ENCODE peak calls at places on chromosomes 4 and X, in nine cellular contexts. I is H4; D is central memory CD8-positive, alpha-beta T cell; U is iris pigment epithelial cell; X is germinal center; H is nucleus accumbens; S is stromal cell of bone marrow; G is NCI-H1417 treated with DMSO at 0.1 percent for 48 hours; P is HT1080. Z is an unnamed sample.

GRCh38 chr4:60744767-60745166 is 455.4 kb upstream of the ADGRL3 start:
- DNase-seq in I (no peak), D (no peak), U (no peak), X (no peak), H (no peak), S (peak; percentile 22), G (no peak), P (peak; percentile 14), Z (no peak)

GRCh38 chr4:815464-816146 is 10.3 kb downstream of the CPLX1 start:
- DNase-seq in I (no peak), D (no peak), U (no peak), X (no peak), H (no peak), S (no peak), G (no peak), P (no peak), Z (no peak)

GRCh38 chr4:53507671-53508286 is 83.5 kb downstream of the LNX1 start:
- DNase-seq in I (peak; percentile 86), D (no peak), U (peak; percentile 69), X (no peak), H (no peak), S (peak; percentile 100), G (no peak), P (peak; percentile 93), Z (no peak)

GRCh38 chr4:6584865-6585264 is 9.9 kb downstream of the MAN2B2 start:
- DNase-seq in I (no peak), D (no peak), U (no peak), X (no peak), H (no peak), S (no peak), G (no peak), P (no peak), Z (no peak)

GRCh38 chr4:129387666-129388065 is 291.7 kb downstream of the C4orf33 start:
- DNase-seq in I (no peak), D (no peak), U (no peak), X (no peak), H (no peak), S (no peak), G (no peak), P (no peak), Z (no peak)

GRCh38 chrX:44975666-44976263 is 102.8 kb downstream of the KDM6A start:
- DNase-seq in I (no peak), D (no peak), U (peak; percentile 9), X (no peak), H (no peak), S (no peak), G (no peak), P (peak; percentile 1), Z (no peak)

GRCh38 chr4:89915151-89915550 is 20.5 kb downstream of the MMRN1 start:
- DNase-seq in I (no peak), D (no peak), U (no peak), X (no peak), H (no peak), S (no peak), G (no peak), P (no peak), Z (no peak)

GRCh38 chr4:137967480-137968190 is 274.5 kb downstream of the SLC7A11 start:
- DNase-seq in I (no peak), D (no peak), U (peak; percentile 17), X (no peak), H (no peak), S (no peak), G (no peak), P (peak; percentile 71), Z (no peak)

GRCh38 chrX:129737921-129738320 is 858 bp upstream of the XPNPEP2 start:
- DNase-seq in I (peak; percentile 31), D (no peak), U (peak; percentile 78), X (peak; percentile 31), H (no peak), S (peak; percentile 63), G (no peak), P (no peak), Z (no peak)

GRCh38 chr4:93646225-93646930 is 182.2 kb upstream of the ATOH1 start:
- DNase-seq in I (peak; percentile 10), D (no peak), U (peak; percentile 13), X (no peak), H (no peak), S (no peak), G (peak; percentile 39), P (peak; percentile 76), Z (no peak)

GRCh38 chr4:102871772-102872171 is 3.0 kb downstream of the CISD2 start:
- DNase-seq in I (peak; percentile 9), D (no peak), U (no peak), X (no peak), H (no peak), S (no peak), G (no peak), P (no peak), Z (no peak)

GRCh38 chr4:116752027-116752426 is 333.3 kb downstream of the TRAM1L1 start:
- DNase-seq in I (no peak), D (no peak), U (no peak), X (no peak), H (no peak), S (no peak), G (no peak), P (no peak), Z (no peak)

GRCh38 chr4:80184791-80185756 is 12.2 kb upstream of the PRDM8 start:
- DNase-seq in I (no peak), D (no peak), U (no peak), X (no peak), H (no peak), S (no peak), G (no peak), P (peak; percentile 51), Z (no peak)

GRCh38 chr4:38562751-38563198 is 101.2 kb upstream of the KLF3 start:
- DNase-seq in I (peak; percentile 32), D (no peak), U (peak; percentile 17), X (no peak), H (no peak), S (no peak), G (no peak), P (peak; percentile 52), Z (no peak)

GRCh38 chrX:132292753-132293152 is 73.5 kb upstream of the RAP2C start:
- DNase-seq in I (peak; percentile 47), D (no peak), U (peak; percentile 61), X (peak; percentile 37), H (no peak), S (peak; percentile 52), G (no peak), P (peak; percentile 20), Z (peak; percentile 1)

GRCh38 chr4:188986271-188986689 is 847.0 kb downstream of the TRIML1 start:
- DNase-seq in I (peak; percentile 92), D (no peak), U (peak; percentile 91), X (no peak), H (no peak), S (peak; percentile 25), G (no peak), P (peak; percentile 91), Z (peak; percentile 62)

GRCh38 chrX:82676386-82676785 is 831.7 kb upstream of the POU3F4 start:
- DNase-seq in I (no peak), D (no peak), U (peak; percentile 7), X (no peak), H (no peak), S (no peak), G (no peak), P (no peak), Z (no peak)

GRCh38 chr4:26802790-26803189 is 57.9 kb upstream of the STIM2 start:
- DNase-seq in I (no peak), D (no peak), U (no peak), X (no peak), H (no peak), S (no peak), G (no peak), P (no peak), Z (no peak)

GRCh38 chrX:14920196-14920595 is 47.0 kb downstream of the MOSPD2 start:
- DNase-seq in I (no peak), D (no peak), U (peak; percentile 62), X (no peak), H (no peak), S (no peak), G (no peak), P (no peak), Z (no peak)

Z was measured in brain pericyte.